ENCODE peak calls at places on chromosomes 5 and 9, in seven cellular contexts. V is aorta, A is midbrain, O is G401, P is SW480, C is AG09319, X is EL. Z is an unnamed sample.
A peak's percentile ranks its signal among the peaks of the same experiment; 100 is the strongest.

GRCh38 chr5:138330813-138331448 is 673 bp downstream of the CDC25C start:
- DNase-seq in X (peak; percentile 34), P (peak; percentile 51), A (no peak), V (no peak), C (no peak), O (no peak), Z (no peak)

GRCh38 chr5:139671096-139671841 is 23.1 kb downstream of the CXXC5 start:
- DNase-seq in A (peak; percentile 89), P (peak; percentile 77), V (no peak), O (no peak), X (no peak), C (no peak), Z (no peak)

GRCh38 chr5:176784218-176785165 is 25.9 kb upstream of the UNC5A start:
- DNase-seq in A (no peak), V (no peak), O (no peak), C (no peak), X (peak; percentile 86), P (peak; percentile 88), Z (peak; percentile 7)

GRCh38 chr5:72130342-72130741 is 23.1 kb downstream of the MAP1B start:
- DNase-seq in C (peak; percentile 69), V (no peak), P (no peak), X (peak; percentile 62), A (no peak), O (no peak), Z (peak; percentile 64)

GRCh38 chr5:139481122-139481533 is 1.4 kb downstream of the STING1 start:
- DNase-seq in A (no peak), V (peak; percentile 72), X (no peak), P (no peak), C (no peak), O (no peak), Z (no peak)

GRCh38 chr5:120108586-120109254 is 355.4 kb upstream of the PRR16 start:
- DNase-seq in V (no peak), X (peak; percentile 21), O (no peak), A (no peak), P (no peak), C (no peak), Z (peak; percentile 37)

GRCh38 chr5:74296685-74297084 is 343.8 kb downstream of the ENC1 start:
- DNase-seq in P (no peak), A (no peak), C (no peak), X (no peak), V (no peak), O (no peak), Z (no peak)

GRCh38 chr9:36902861-36903524 is 131.1 kb downstream of the PAX5 start:
- DNase-seq in C (no peak), X (no peak), A (no peak), V (no peak), O (no peak), P (no peak), Z (no peak)

GRCh38 chr9:8895498-8896224 is 1096.1 kb upstream of the DMAC1 start:
- DNase-seq in O (peak; percentile 80), V (no peak), X (no peak), C (no peak), A (peak; percentile 86), P (peak; percentile 2), Z (no peak)

GRCh38 chr9:95100071-95100627 is 217.4 kb downstream of the FANCC start:
- DNase-seq in P (no peak), V (no peak), C (no peak), A (no peak), X (no peak), O (no peak), Z (no peak)

GRCh38 chr9:128150594-128151342 is 1.5 kb downstream of the LCN2 start:
- DNase-seq in V (peak; percentile 41), X (no peak), C (no peak), A (no peak), O (no peak), P (peak; percentile 36), Z (no peak)

Z was measured in BJ.